ENCODE peak calls at places on chromosomes 13 and 19, in ten cellular contexts. P is activated CD4-positive, alpha-beta T cell treated with anti-CD3 and anti-CD28 coated beads, Interleukin-2, amount 10 ng/mL, durations not matched to agents 24 days and 14 days; R is naive B cell; G is brain microvascular endothelial cell; C is NCI-H1417; K is HCEC 1CT; N is T-helper 2 cell; A is LHCN-M2; F is dermis microvascular lymphatic vessel endothelial cell; T is EH. V is an unnamed sample.
A peak's percentile ranks its signal among the peaks of the same experiment; 100 is the strongest.

GRCh38 chr13:43023244-43023931 is at the start of gene DNAJC15:
- DNase-seq in K (peak; percentile 85), C (no peak), G (peak; percentile 87), N (peak; percentile 53), F (peak; percentile 87), P (peak; percentile 95), T (peak; percentile 84), R (peak; percentile 78), A (peak; percentile 84), V (peak; percentile 70)

GRCh38 chr13:114113961-114114360 is 18.5 kb downstream of the RASA3 start:
- DNase-seq in A (no peak), T (no peak), F (no peak), G (no peak), N (no peak), R (no peak), C (no peak), K (no peak), P (no peak), V (no peak)

GRCh38 chr19:49499030-49499670 is 2.9 kb downstream of the RPS11 start:
- DNase-seq in F (no peak), C (no peak), G (no peak), R (no peak), T (no peak), N (no peak), K (no peak), P (peak; percentile 82), A (no peak), V (no peak)

GRCh38 chr19:2867025-2867991 is at the start of gene ZNF556:
- DNase-seq in P (no peak), A (peak; percentile 99), K (no peak), T (no peak), N (no peak), C (no peak), R (no peak), G (no peak), F (no peak), V (peak; percentile 81)

GRCh38 chr19:50461066-50461875 is 15.0 kb upstream of the EMC10 start:
- DNase-seq in N (no peak), C (peak; percentile 71), T (peak; percentile 65), P (peak; percentile 90), A (peak; percentile 58), K (peak; percentile 49), F (peak; percentile 70), R (peak; percentile 66), G (peak; percentile 64), V (peak; percentile 30)

GRCh38 chr19:5926641-5927438 is 12.8 kb downstream of the CAPS start:
- DNase-seq in K (no peak), C (no peak), R (no peak), T (peak; percentile 74), N (no peak), G (peak; percentile 20), P (no peak), A (peak; percentile 86), F (no peak), V (peak; percentile 94)

GRCh38 chr19:2478756-2479555 is 3.0 kb downstream of the GADD45B start:
- DNase-seq in N (peak; percentile 37), R (peak; percentile 83), F (peak; percentile 80), T (peak; percentile 81), K (peak; percentile 72), A (peak; percentile 61), P (peak; percentile 92), G (peak; percentile 62), C (no peak), V (peak; percentile 51)

GRCh38 chr19:956747-957451 is 27.2 kb upstream of the WDR18 start:
- DNase-seq in C (peak; percentile 44), R (no peak), F (no peak), N (no peak), A (no peak), K (no peak), P (no peak), G (no peak), T (peak; percentile 84), V (peak; percentile 28)

GRCh38 chr19:47703301-47703700 is 9.9 kb upstream of the EHD2 start:
- DNase-seq in A (no peak), F (no peak), P (no peak), T (no peak), K (no peak), G (no peak), N (no peak), R (no peak), C (no peak), V (no peak)

GRCh38 chr19:8302734-8303133 is 5.4 kb downstream of the CD320 start:
- DNase-seq in N (no peak), G (no peak), R (no peak), A (no peak), K (no peak), F (no peak), C (no peak), T (no peak), P (peak; percentile 50), V (no peak)

GRCh38 chr19:35262101-35262761 is 6.5 kb upstream of the USF2 start:
- DNase-seq in R (no peak), F (no peak), A (no peak), P (no peak), G (no peak), N (no peak), K (no peak), T (no peak), C (no peak), V (no peak)

GRCh38 chr13:21074601-21075302 is 13.4 kb upstream of the LATS2 start:
- DNase-seq in F (peak; percentile 57), N (no peak), K (no peak), R (peak; percentile 13), A (no peak), P (peak; percentile 78), C (no peak), T (no peak), G (no peak), V (no peak)

GRCh38 chr13:113948034-113948742 is 25.7 kb downstream of the C13orf46 start:
- DNase-seq in K (no peak), R (no peak), T (no peak), C (no peak), F (no peak), G (no peak), P (no peak), N (no peak), A (peak; percentile 12), V (no peak)

GRCh38 chr19:43560687-43561086 is 14.6 kb downstream of the XRCC1 start:
- DNase-seq in T (peak; percentile 32), R (no peak), K (peak; percentile 36), G (peak; percentile 49), P (no peak), N (no peak), A (peak; percentile 49), C (no peak), F (no peak), V (no peak)

GRCh38 chr19:18613589-18614234 is 1.0 kb downstream of the TMEM59L start:
- DNase-seq in G (no peak), R (no peak), K (no peak), N (no peak), T (no peak), A (no peak), F (no peak), P (no peak), C (no peak), V (no peak)

GRCh38 chr19:18861235-18861634 is 29.5 kb downstream of the UPF1 start:
- DNase-seq in F (no peak), N (no peak), T (no peak), C (no peak), A (no peak), R (no peak), P (no peak), K (no peak), G (no peak), V (no peak)

GRCh38 chr13:106077017-106077416 is 458.4 kb downstream of the EFNB2 start:
- DNase-seq in G (no peak), A (no peak), N (no peak), F (no peak), C (no peak), K (no peak), R (no peak), P (no peak), T (no peak), V (no peak)

GRCh38 chr19:10254244-10254643 is 2.2 kb downstream of the MRPL4 start:
- DNase-seq in T (no peak), R (no peak), N (no peak), P (no peak), G (no peak), C (no peak), F (no peak), A (no peak), K (no peak), V (no peak)

GRCh38 chr19:42280761-42281174 is 11.7 kb downstream of the CIC start:
- DNase-seq in R (no peak), F (peak; percentile 46), G (no peak), C (no peak), P (no peak), K (peak; percentile 38), T (peak; percentile 70), A (peak; percentile 41), N (no peak), V (no peak)

GRCh38 chr13:33108620-33109019 is 92.4 kb downstream of the KL start:
- DNase-seq in K (peak; percentile 60), T (peak; percentile 91), P (no peak), R (no peak), G (no peak), A (peak; percentile 53), F (no peak), C (no peak), N (no peak), V (no peak)

GRCh38 chr13:111159362-111160320 is 44.5 kb downstream of the ARHGEF7 start:
- DNase-seq in R (no peak), G (no peak), C (no peak), N (no peak), T (no peak), A (no peak), K (no peak), F (no peak), P (no peak), V (no peak)

GRCh38 chr13:42836930-42837329 is 55.5 kb downstream of the FAM216B start:
- DNase-seq in T (peak; percentile 75), P (no peak), R (no peak), G (peak; percentile 68), N (no peak), C (no peak), K (peak; percentile 82), F (peak; percentile 12), A (peak; percentile 63), V (peak; percentile 39)

GRCh38 chr19:45442927-45443461 is 19.3 kb upstream of the ERCC1 start:
- DNase-seq in R (peak; percentile 87), G (peak; percentile 83), N (no peak), P (peak; percentile 79), C (peak; percentile 34), T (peak; percentile 68), K (no peak), F (peak; percentile 44), A (peak; percentile 46), V (no peak)

GRCh38 chr13:49792550-49793324 is at the start of gene KPNA3:
- DNase-seq in C (peak; percentile 100), P (peak; percentile 98), F (peak; percentile 96), K (peak; percentile 97), N (peak; percentile 87), G (peak; percentile 93), R (peak; percentile 94), T (peak; percentile 95), A (peak; percentile 95), V (peak; percentile 93)

GRCh38 chr19:20472854-20473253 is 92.7 kb downstream of the ZNF737 start:
- DNase-seq in A (no peak), P (no peak), F (no peak), T (no peak), K (no peak), G (no peak), R (no peak), C (no peak), N (no peak), V (no peak)

GRCh38 chr19:58117841-58118575 is 20.0 kb upstream of the ZSCAN18 start:
- DNase-seq in P (no peak), A (no peak), R (no peak), C (no peak), F (no peak), T (no peak), K (no peak), N (no peak), G (no peak), V (no peak)

GRCh38 chr19:21202865-21203494 is 61.1 kb downstream of the ZNF431 start:
- DNase-seq in R (peak; percentile 6), N (no peak), A (peak; percentile 50), C (peak; percentile 12), T (peak; percentile 45), G (no peak), K (no peak), P (peak; percentile 70), F (peak; percentile 36), V (peak; percentile 12)

GRCh38 chr13:22235285-22235949 is 564.5 kb downstream of the FGF9 start:
- DNase-seq in C (no peak), F (no peak), K (no peak), A (no peak), R (no peak), N (no peak), P (no peak), T (no peak), G (no peak), V (no peak)

V was measured in GM04504.